ENCODE peak calls at places on chromosomes 4 and X, in six cellular contexts. K is progenitor cell of endocrine pancreas; O is mucosa of gallbladder; Y is activated naive CD8-positive, alpha-beta T cell treated with anti-CD3 and anti-CD28 coated beads, Interleukin-2, amount 50 U/mL, for 16 hours; V is GM03348; P is fibroblast of the aortic adventitia. I is an unnamed sample.

GRCh38 chrX:51975360-51975759 is 81.9 kb downstream of the MAGED1 start:
- DNase-seq in K (no peak), O (no peak), Y (no peak), V (no peak), P (no peak), I (no peak)

GRCh38 chr4:158782539-158783360 is 13.9 kb downstream of the FNIP2 start:
- DNase-seq in K (no peak), O (peak), Y (no peak), V (peak), P (peak), I (no peak)

GRCh38 chr4:82248903-82249632 is 124.7 kb downstream of the HNRNPD start:
- DNase-seq in K (no peak), O (no peak), Y (no peak), V (no peak), P (no peak), I (no peak)

GRCh38 chrX:66638591-66639500 is at the start of gene EDA2R:
- DNase-seq in K (no peak), O (no peak), Y (no peak), V (peak), P (peak), I (peak)

GRCh38 chrX:12026481-12026880 is 111.8 kb upstream of the FRMPD4 start:
- DNase-seq in K (no peak), O (no peak), Y (no peak), V (no peak), P (no peak), I (no peak)

GRCh38 chrX:67749536-67749935 is 205.7 kb downstream of the AR start:
- DNase-seq in K (no peak), O (no peak), Y (no peak), V (no peak), P (no peak), I (no peak)

GRCh38 chrX:130296743-130297142 is 28.0 kb upstream of the ZNF280C start:
- DNase-seq in K (no peak), O (no peak), Y (no peak), V (no peak), P (no peak), I (no peak)

GRCh38 chr4:78689224-78689623 is 86.9 kb upstream of the BMP2K start:
- DNase-seq in K (no peak), O (no peak), Y (no peak), V (no peak), P (peak), I (no peak)

GRCh38 chr4:87188063-87188462 is 32.4 kb downstream of the KLHL8 start:
- DNase-seq in K (no peak), O (no peak), Y (no peak), V (no peak), P (peak), I (no peak)

GRCh38 chr4:90926957-90927356 is 799.8 kb downstream of the CCSER1 start:
- DNase-seq in K (no peak), O (no peak), Y (no peak), V (no peak), P (no peak), I (no peak)

GRCh38 chr4:30802622-30803323 is 82.6 kb downstream of the PCDH7 start:
- DNase-seq in K (no peak), O (no peak), Y (no peak), V (peak), P (peak), I (no peak)

GRCh38 chr4:15557806-15558550 is 88.3 kb downstream of the CC2D2A start:
- DNase-seq in K (no peak), O (peak), Y (no peak), V (no peak), P (no peak), I (no peak)

GRCh38 chr4:152972821-152973613 is 36.9 kb downstream of the FHDC1 start:
- DNase-seq in K (no peak), O (no peak), Y (no peak), V (peak), P (peak), I (no peak)

GRCh38 chrX:133475521-133475920 is 60.2 kb upstream of the GPC4 start:
- DNase-seq in K (no peak), O (no peak), Y (no peak), V (no peak), P (no peak), I (no peak)

GRCh38 chrX:66014560-66014959 is 25.3 kb downstream of the VSIG4 start:
- DNase-seq in K (no peak), O (no peak), Y (no peak), V (no peak), P (no peak), I (no peak)

GRCh38 chr4:2696423-2696822 is 59.7 kb downstream of the TNIP2 start:
- DNase-seq in K (no peak), O (no peak), Y (no peak), V (no peak), P (no peak), I (peak)

GRCh38 chr4:85399270-85399669 is 75.7 kb upstream of the ARHGAP24 start:
- DNase-seq in K (no peak), O (no peak), Y (no peak), V (no peak), P (no peak), I (no peak)

GRCh38 chrX:149493567-149494562 is 11.2 kb downstream of the IDS start:
- DNase-seq in K (no peak), O (no peak), Y (no peak), V (no peak), P (no peak), I (no peak)

GRCh38 chr4:127505203-127505602 is 127.6 kb upstream of the INTU start:
- DNase-seq in K (no peak), O (no peak), Y (no peak), V (peak), P (peak), I (no peak)

GRCh38 chr4:177391287-177391686 is 51.0 kb downstream of the AGA start:
- DNase-seq in K (no peak), O (no peak), Y (no peak), V (no peak), P (peak), I (no peak)

GRCh38 chr4:109548655-109549054 is 11.4 kb upstream of the MCUB start:
- DNase-seq in K (no peak), O (no peak), Y (no peak), V (peak), P (peak), I (no peak)

I was measured in nephron progenitor cell.